ENCODE peak calls at places on chromosomes 13 and 19, in nine cellular contexts. P is breast epithelium, S is hepatocyte, L is brain microvascular endothelial cell, Y is stomach, X is cardiac muscle cell, B is thoracic aorta, E is fibroblast of pulmonary artery, C is endothelial cell. H is an unnamed sample.

GRCh38 chr13:76239031-76239680 is 603.0 kb downstream of the LMO7 start:
- DNase-seq in P (no peak), S (no peak), L (no peak), Y (no peak), X (no peak), B (no peak), E (no peak), C (no peak), H (no peak)

GRCh38 chr13:25541434-25542123 is 169.8 kb downstream of the ATP8A2 start:
- DNase-seq in P (no peak), S (no peak), L (no peak), Y (no peak), X (no peak), B (no peak), E (no peak), C (no peak), H (no peak)

GRCh38 chr13:80149757-80150156 is 191.2 kb downstream of the SPRY2 start:
- DNase-seq in P (no peak), S (no peak), L (no peak), Y (no peak), X (no peak), B (no peak), E (no peak), C (no peak), H (no peak)

GRCh38 chr13:39273953-39274352 is 235.7 kb downstream of the NHLRC3 start:
- DNase-seq in P (no peak), S (peak), L (no peak), Y (peak), X (peak), B (no peak), E (peak), C (no peak), H (no peak)

GRCh38 chr19:39631178-39631577 is 24.5 kb upstream of the LGALS16 start:
- DNase-seq in P (no peak), S (no peak), L (no peak), Y (no peak), X (no peak), B (no peak), E (no peak), C (no peak), H (no peak)

GRCh38 chr19:34667349-34668076 is 9.4 kb downstream of the SCGB2B2 start:
- DNase-seq in P (no peak), S (no peak), L (no peak), Y (no peak), X (no peak), B (no peak), E (peak), C (no peak), H (no peak)

GRCh38 chr19:7851623-7852500 is 21.8 kb downstream of the EVI5L start:
- DNase-seq in P (no peak), S (no peak), L (no peak), Y (no peak), X (no peak), B (no peak), E (no peak), C (no peak), H (no peak)

GRCh38 chr19:13437919-13438618 is 68.2 kb downstream of the CACNA1A start:
- DNase-seq in P (no peak), S (no peak), L (no peak), Y (no peak), X (no peak), B (no peak), E (no peak), C (no peak), H (no peak)

GRCh38 chr19:9863759-9864158 is 28.6 kb downstream of the PIN1 start:
- DNase-seq in P (no peak), S (no peak), L (no peak), Y (no peak), X (no peak), B (no peak), E (no peak), C (no peak), H (no peak)

GRCh38 chr19:10158485-10158884 is 36.3 kb downstream of the DNMT1 start:
- DNase-seq in P (no peak), S (no peak), L (no peak), Y (no peak), X (no peak), B (no peak), E (no peak), C (no peak), H (no peak)

GRCh38 chr13:30615851-30616311 is 1.8 kb upstream of the USPL1 start:
- DNase-seq in P (no peak), S (peak), L (no peak), Y (no peak), X (peak), B (no peak), E (peak), C (no peak), H (no peak)

GRCh38 chr19:35076026-35076370 is 34.5 kb downstream of the HPN start:
- DNase-seq in P (no peak), S (no peak), L (no peak), Y (no peak), X (no peak), B (no peak), E (no peak), C (no peak), H (no peak)

GRCh38 chr19:43594710-43595604 is 977 bp downstream of the IRGQ start:
- DNase-seq in P (no peak), S (peak), L (peak), Y (peak), X (peak), B (no peak), E (peak), C (peak), H (peak)

GRCh38 chr19:7908078-7908699 is 4.5 kb downstream of the MAP2K7 start:
- DNase-seq in P (no peak), S (no peak), L (no peak), Y (no peak), X (no peak), B (no peak), E (no peak), C (no peak), H (no peak)

GRCh38 chr19:32886241-32886640 is 16.7 kb upstream of the SLC7A9 start:
- DNase-seq in P (no peak), S (no peak), L (no peak), Y (no peak), X (no peak), B (no peak), E (no peak), C (no peak), H (no peak)

GRCh38 chr13:78317030-78317429 is 286.3 kb downstream of the POU4F1 start:
- DNase-seq in P (no peak), S (peak), L (no peak), Y (no peak), X (peak), B (no peak), E (peak), C (no peak), H (no peak)

GRCh38 chr13:90686438-90686837 is 661.0 kb upstream of the MIR17HG start:
- DNase-seq in P (no peak), S (no peak), L (peak), Y (no peak), X (no peak), B (no peak), E (peak), C (no peak), H (no peak)

GRCh38 chr13:79966502-79966901 is 374.4 kb downstream of the SPRY2 start:
- DNase-seq in P (no peak), S (no peak), L (no peak), Y (no peak), X (no peak), B (no peak), E (no peak), C (no peak), H (no peak)

GRCh38 chr13:42392706-42393572 is 121.0 kb downstream of the AKAP11 start:
- DNase-seq in P (no peak), S (no peak), L (no peak), Y (no peak), X (no peak), B (no peak), E (no peak), C (no peak), H (no peak)

GRCh38 chr19:13154911-13155471 is 4.8 kb downstream of the IER2 start:
- DNase-seq in P (peak), S (peak), L (peak), Y (peak), X (peak), B (no peak), E (peak), C (peak), H (peak)

GRCh38 chr19:50925734-50926133 is 14.5 kb upstream of the KLK4 start:
- DNase-seq in P (no peak), S (no peak), L (no peak), Y (no peak), X (no peak), B (no peak), E (peak), C (no peak), H (no peak)

GRCh38 chr13:72952529-72953141 is 106.2 kb upstream of the KLF5 start:
- DNase-seq in P (no peak), S (peak), L (no peak), Y (no peak), X (no peak), B (no peak), E (no peak), C (no peak), H (no peak)

DNA sequence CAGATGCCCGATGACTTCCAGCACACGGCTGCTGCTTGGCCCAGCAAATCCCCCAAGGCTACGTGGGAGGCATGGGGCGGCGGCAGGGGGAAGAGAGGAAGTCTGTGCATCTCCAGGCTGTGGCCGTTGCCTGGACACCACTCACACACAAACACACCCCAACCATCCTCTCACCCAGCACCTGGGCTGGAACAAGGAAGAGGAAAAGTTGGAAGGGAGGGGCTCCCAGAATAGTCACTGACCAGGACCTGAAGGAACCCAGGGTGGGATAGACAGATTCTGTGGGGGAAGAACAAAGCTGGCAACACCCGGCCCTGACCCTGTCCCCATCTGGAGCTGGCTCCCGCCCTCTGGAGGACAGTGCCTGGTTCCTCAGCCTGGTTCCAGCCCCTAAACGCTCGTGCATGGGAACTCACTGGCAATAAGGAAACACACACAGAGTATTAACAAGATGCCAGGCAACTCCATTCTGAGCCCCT is 11.2 kb downstream of the PPP6R1 start:
- DNase-seq in P (peak), S (no peak), L (peak), Y (no peak), X (no peak), B (no peak), E (peak), C (no peak), H (no peak)
- TF ChIP-seq CTCF in P (no peak), S (no peak), L (peak), Y (no peak), X (peak), B (no peak), E (no peak), C (no peak), H (no peak)

DNA sequence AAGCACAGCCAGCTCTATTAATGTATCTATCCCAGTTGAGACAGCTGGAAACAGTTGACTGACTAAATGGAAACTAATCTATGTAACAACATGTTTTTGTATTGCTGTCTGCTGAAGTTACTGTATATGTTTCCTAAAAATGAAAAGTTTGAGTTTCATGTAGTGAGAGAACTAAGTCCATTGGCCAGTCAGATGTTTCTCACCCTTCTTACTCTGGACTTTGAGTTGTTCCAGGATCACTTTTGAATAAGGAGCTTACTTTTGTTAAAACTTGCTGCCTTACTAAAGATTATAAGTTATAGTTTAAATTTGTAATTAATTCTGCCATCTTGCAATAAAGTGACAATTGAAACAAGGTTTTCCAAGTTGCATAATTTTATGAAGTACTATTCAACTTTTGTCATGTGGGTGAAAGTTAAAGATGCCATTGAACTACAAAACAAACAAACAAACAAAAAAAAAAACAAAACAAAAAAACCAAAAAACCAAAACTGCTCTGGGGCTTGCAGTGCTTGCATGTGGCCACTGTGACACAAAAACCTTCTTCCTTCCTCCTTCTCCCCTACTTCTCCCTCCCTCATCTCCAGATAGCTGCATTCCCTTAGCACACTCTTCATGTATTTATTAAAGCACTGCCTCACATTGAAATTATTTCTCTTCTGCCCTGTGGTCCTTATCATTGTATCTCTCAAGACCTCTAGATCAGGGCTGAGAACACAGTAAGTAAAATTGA is 15.3 kb downstream of the WDFY2 start:
- DNase-seq in P (no peak), S (no peak), L (no peak), Y (no peak), X (no peak), B (no peak), E (no peak), C (no peak), H (no peak)
- TF ChIP-seq CTCF in P (no peak), S (no peak), L (peak), Y (no peak), X (no peak), B (no peak), E (no peak), C (no peak), H (no peak)

GRCh38 chr19:48628486-48629296 is 8.5 kb downstream of the DBP start:
- DNase-seq in P (no peak), S (peak), L (no peak), Y (no peak), X (no peak), B (no peak), E (no peak), C (no peak), H (no peak)

GRCh38 chr19:48631254-48631653 is 5.9 kb downstream of the DBP start:
- DNase-seq in P (no peak), S (no peak), L (no peak), Y (no peak), X (no peak), B (no peak), E (no peak), C (no peak), H (no peak)

GRCh38 chr19:48629599-48630288 is 7.4 kb downstream of the DBP start:
- DNase-seq in P (no peak), S (peak), L (peak), Y (peak), X (peak), B (no peak), E (peak), C (peak), H (peak)

GRCh38 chr19:48629297-48629598 is 7.9 kb downstream of the DBP start:
- DNase-seq in P (no peak), S (no peak), L (no peak), Y (no peak), X (no peak), B (no peak), E (no peak), C (no peak), H (no peak)

DNA sequence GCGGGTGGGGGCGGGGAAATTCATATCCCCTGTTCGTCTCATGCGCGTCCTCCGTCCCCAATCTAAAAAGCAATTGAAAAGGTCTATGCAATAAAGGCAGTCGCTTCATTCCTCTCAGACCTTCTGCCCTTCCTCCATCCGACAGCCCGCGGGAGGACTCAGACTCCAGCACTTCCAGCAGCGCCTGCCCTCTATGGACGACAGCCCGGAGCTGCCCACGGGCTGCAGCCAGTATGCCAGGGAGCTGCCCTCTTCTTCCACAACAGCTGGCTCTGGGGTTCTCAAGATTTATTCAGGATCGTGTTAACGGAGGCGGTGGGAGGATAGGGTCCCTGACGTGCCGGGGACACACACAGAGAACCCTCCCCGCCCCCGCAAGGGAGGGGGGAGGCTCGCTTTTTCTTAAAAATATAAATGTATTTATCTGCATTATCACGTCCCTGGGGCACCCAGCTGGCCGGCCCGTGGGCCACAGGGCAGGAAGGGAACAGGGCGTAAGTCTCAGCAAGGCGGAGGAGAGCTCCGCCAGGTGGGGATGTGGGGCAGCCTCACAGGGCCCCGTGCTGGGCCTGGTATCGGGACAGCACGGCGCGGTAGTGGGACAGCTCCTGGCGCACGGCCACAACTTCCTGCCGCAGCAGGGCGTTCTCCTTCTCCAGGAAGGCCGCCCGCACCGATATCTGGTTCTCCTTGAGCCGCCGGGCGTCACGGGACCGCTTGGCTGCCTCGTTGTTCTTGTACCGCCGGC is 6.7 kb downstream of the DBP start:
- DNase-seq in P (no peak), S (peak), L (peak), Y (peak), X (peak), B (no peak), E (peak), C (peak), H (no peak)
- TF ChIP-seq CTCF in P (no peak), S (peak), L (peak), Y (no peak), X (no peak), B (no peak), E (peak), C (no peak), H (no peak)

GRCh38 chr13:44648392-44649117 is 72.4 kb upstream of the TSC22D1 start:
- DNase-seq in P (no peak), S (peak), L (no peak), Y (no peak), X (no peak), B (no peak), E (peak), C (no peak), H (no peak)
- TF ChIP-seq CTCF in P (peak), S (peak), L (peak), Y (no peak), X (peak), B (no peak), E (peak), C (peak), H (peak)

H was measured in nephron progenitor cell.